ENCODE peak calls at places on chromosomes 11 and 22, in seven cellular contexts. I is kidney; N is PC-3; J is CD8-positive, alpha-beta T cell; G is mucosa of descending colon; K is CD8-positive, alpha-beta memory T cell; O is esophagus squamous epithelium. B is an unnamed sample.
A peak's percentile ranks its signal among the peaks of the same experiment; 100 is the strongest.

GRCh38 chr11:68968306-68969255 is 12.2 kb downstream of the MRGPRD start:
- DNase-seq in I (peak; percentile 59), N (no peak), J (no peak), G (no peak), K (peak; percentile 14), O (no peak), B (no peak)

GRCh38 chr11:64545605-64546004 is 45.4 kb upstream of the SLC22A12 start:
- DNase-seq in I (no peak), N (peak; percentile 97), J (no peak), G (no peak), K (no peak), O (no peak), B (peak; percentile 67)

GRCh38 chr11:32833921-32834320 is 4.2 kb downstream of the PRRG4 start:
- DNase-seq in I (no peak), N (no peak), J (no peak), G (no peak), K (no peak), O (no peak), B (no peak)

GRCh38 chr11:17734418-17734911 is at the start of gene KCNC1:
- DNase-seq in I (peak; percentile 71), N (no peak), J (no peak), G (no peak), K (peak; percentile 42), O (no peak), B (peak; percentile 21)

GRCh38 chr11:2794947-2795346 is 90.6 kb downstream of the CDKN1C start:
- DNase-seq in I (peak; percentile 50), N (no peak), J (no peak), G (peak; percentile 33), K (peak; percentile 30), O (no peak), B (no peak)

GRCh38 chr11:14612624-14613023 is 31.0 kb upstream of the PDE3B start:
- DNase-seq in I (no peak), N (no peak), J (no peak), G (no peak), K (no peak), O (no peak), B (no peak)

GRCh38 chr22:50360578-50360977 is 17.5 kb downstream of the PPP6R2 start:
- DNase-seq in I (no peak), N (no peak), J (no peak), G (no peak), K (no peak), O (no peak), B (no peak)

GRCh38 chr22:37147186-37147990 is 2.3 kb downstream of the IL2RB start:
- DNase-seq in I (peak; percentile 59), N (no peak), J (no peak), G (peak; percentile 19), K (no peak), O (no peak), B (no peak)

GRCh38 chr11:2768471-2769408 is 68.9 kb upstream of the KCNQ1OT1 start:
- DNase-seq in I (peak; percentile 50), N (peak; percentile 85), J (no peak), G (peak; percentile 29), K (no peak), O (no peak), B (peak; percentile 66)

GRCh38 chr22:27796118-27796517 is 5.4 kb downstream of the MN1 start:
- DNase-seq in I (peak; percentile 10), N (no peak), J (no peak), G (no peak), K (no peak), O (no peak), B (no peak)

GRCh38 chr11:17385926-17386325 is 2.5 kb downstream of the KCNJ11 start:
- DNase-seq in I (no peak), N (no peak), J (no peak), G (no peak), K (no peak), O (no peak), B (no peak)

GRCh38 chr22:31738566-31738965 is 11.4 kb downstream of the PRR14L start:
- DNase-seq in I (no peak), N (no peak), J (no peak), G (no peak), K (no peak), O (no peak), B (no peak)

GRCh38 chr11:64856382-64857227 is 12.2 kb upstream of the CDC42BPG start:
- DNase-seq in I (peak; percentile 95), N (peak; percentile 99), J (no peak), G (peak; percentile 80), K (no peak), O (no peak), B (peak; percentile 94)

GRCh38 chr11:69524291-69524882 is 42.9 kb downstream of the LINC01488 start:
- DNase-seq in I (no peak), N (peak; percentile 26), J (no peak), G (no peak), K (peak; percentile 13), O (no peak), B (no peak)

GRCh38 chr11:72626637-72626936 is 47.6 kb downstream of the PDE2A start:
- DNase-seq in I (no peak), N (no peak), J (no peak), G (no peak), K (no peak), O (no peak), B (no peak)

GRCh38 chr11:12784445-12784844 is 110.2 kb downstream of the TEAD1 start:
- DNase-seq in I (no peak), N (no peak), J (no peak), G (no peak), K (no peak), O (no peak), B (no peak)

GRCh38 chr11:36379653-36380052 is 83.6 kb downstream of the PRR5L start:
- DNase-seq in I (no peak), N (no peak), J (no peak), G (no peak), K (no peak), O (no peak), B (no peak)

GRCh38 chr11:71341173-71341572 is 88.8 kb upstream of the SHANK2 start:
- DNase-seq in I (no peak), N (no peak), J (no peak), G (no peak), K (no peak), O (no peak), B (no peak)

GRCh38 chr11:42049650-42050049 is 590.2 kb upstream of the LRRC4C start:
- DNase-seq in I (no peak), N (no peak), J (no peak), G (no peak), K (no peak), O (no peak), B (no peak)

GRCh38 chr11:121671276-121672168 is 218.8 kb upstream of the SORL1-AS1 start:
- DNase-seq in I (no peak), N (no peak), J (no peak), G (no peak), K (no peak), O (no peak), B (no peak)

GRCh38 chr11:50074161-50074560 is 41.5 kb downstream of the OR4C45 start:
- DNase-seq in I (no peak), N (no peak), J (no peak), G (no peak), K (no peak), O (no peak), B (no peak)
- H3K9me3 ChIP-seq in I (peaks cover 2% of the 10 kb centered on the region), N (no peaks in the 10 kb centered on the region), J (no peaks in the 10 kb centered on the region), G (peaks cover 72% of the 10 kb centered on the region), K (no peaks in the 10 kb centered on the region), O (no peaks in the 10 kb centered on the region), B (no peaks in the 10 kb centered on the region)

DNA sequence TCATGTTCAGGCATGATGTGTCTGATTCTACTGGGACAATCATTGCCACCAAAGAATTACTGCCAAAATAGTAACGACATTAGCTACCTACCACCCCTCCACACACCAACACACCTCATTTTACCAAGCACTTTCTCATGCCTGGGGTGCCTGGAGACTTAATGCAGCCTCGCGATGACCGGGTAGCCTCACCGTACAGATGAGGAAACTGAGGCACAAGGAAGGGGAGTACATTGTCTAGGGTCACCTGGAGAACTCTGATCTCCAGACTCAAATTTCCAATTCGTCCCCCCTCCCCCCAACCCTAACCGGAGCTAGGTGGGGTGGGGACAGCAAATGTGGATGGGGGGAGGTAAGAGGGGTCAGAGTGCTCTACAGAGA is 2.7 kb upstream of the RTN4RL2 start:
- DNase-seq in I (peak; percentile 21), N (no peak), J (no peak), G (no peak), K (no peak), O (no peak), B (no peak)
- H3K4me3 ChIP-seq in I (no peak overlapping the region), N (peak overlapping the region; percentile 58), J (peak overlapping the region; percentile 62), G (no peak overlapping the region), K (no peak overlapping the region), O (peak overlapping the region; percentile 72), B (no peak overlapping the region)

DNA sequence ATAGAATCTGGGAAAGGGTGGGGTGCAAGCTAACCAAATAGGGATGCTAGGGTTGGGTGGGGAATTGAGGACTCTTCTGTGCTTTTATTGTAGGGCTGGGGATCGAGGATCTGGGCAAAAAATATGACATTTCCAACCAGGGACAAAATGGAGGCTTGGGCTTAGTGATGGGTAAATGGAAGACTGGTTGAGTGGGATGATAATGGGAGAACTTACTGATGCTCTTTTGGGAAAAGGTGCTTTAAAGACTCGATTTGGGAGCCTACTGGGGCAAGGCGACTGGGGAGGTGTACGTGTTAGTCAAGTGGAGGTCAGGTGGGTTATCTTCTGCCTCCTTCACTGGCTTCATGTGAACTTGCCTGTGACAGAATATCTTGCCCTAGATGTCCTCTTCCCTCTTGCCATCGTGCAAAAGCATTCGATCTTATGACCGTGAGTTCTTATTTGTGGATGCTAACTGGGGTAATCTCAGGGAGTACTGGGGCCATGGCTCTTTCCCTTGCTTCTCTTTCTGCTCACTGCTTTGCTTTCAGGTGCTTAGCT is 10.4 kb upstream of the RBM4 start:
- DNase-seq in I (no peak), N (no peak), J (no peak), G (no peak), K (no peak), O (no peak), B (no peak)
- H3K36me3 ChIP-seq in I (peaks cover 66% of the 10 kb centered on the region), N (peaks cover 86% of the 10 kb centered on the region), J (peaks cover 69% of the 10 kb centered on the region), G (peaks cover 25% of the 10 kb centered on the region), K (peaks cover 69% of the 10 kb centered on the region), O (peaks cover 56% of the 10 kb centered on the region), B (peaks cover 90% of the 10 kb centered on the region)

DNA sequence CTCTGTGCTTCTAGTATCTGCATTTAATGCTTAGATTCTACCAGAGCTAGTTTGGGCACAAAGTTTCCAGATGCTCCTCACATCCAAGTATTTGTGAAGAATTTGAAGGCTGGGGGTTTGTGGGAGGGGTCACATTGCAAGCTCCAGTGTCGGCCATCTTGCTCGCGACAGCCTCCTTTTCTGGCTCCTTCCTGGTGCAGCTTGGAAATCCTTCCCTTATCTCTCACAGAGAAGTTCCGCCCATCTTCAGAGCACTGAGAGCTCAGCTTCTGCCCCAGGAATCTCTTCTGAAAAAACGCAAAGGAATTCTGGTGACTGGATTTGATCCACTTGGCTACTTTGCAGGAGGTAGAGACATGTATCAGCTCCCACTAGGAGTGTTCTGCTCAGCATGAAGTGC is 497.5 kb downstream of the TBC1D22A start:
- DNase-seq in I (no peak), N (peak; percentile 10), J (no peak), G (no peak), K (no peak), O (no peak), B (no peak)
- H3K9me3 ChIP-seq in I (no peaks in the 10 kb centered on the region), N (no peaks in the 10 kb centered on the region), J (no peaks in the 10 kb centered on the region), G (no peaks in the 10 kb centered on the region), K (no peaks in the 10 kb centered on the region), O (no peaks in the 10 kb centered on the region), B (no peaks in the 10 kb centered on the region)

GRCh38 chr22:43532301-43533050 is 120.7 kb downstream of the MPPED1 start:
- DNase-seq in I (peak; percentile 13), N (no peak), J (no peak), G (no peak), K (no peak), O (no peak), B (no peak)
- H3K4me3 ChIP-seq in I (no peak overlapping the region), N (no peak overlapping the region), J (no peak overlapping the region), G (no peak overlapping the region), K (no peak overlapping the region), O (no peak overlapping the region), B (no peak overlapping the region)